ENCODE peak calls at places on chromosomes 3 and 15, in six cellular contexts. W is endothelial cell of umbilical vein, J is spleen, E is transverse colon, P is A549, R is sigmoid colon. X is an unnamed sample. For H3K4me1, the result is how much of the 10 kb centered on the place peaks cover.

GRCh38 chr15:69725210-69725609 is 272.6 kb downstream of the RPLP1 start:
- DNase-seq in E (no peak), P (no peak), R (no peak), W (no peak), J (no peak), X (no peak)

GRCh38 chr15:62658498-62658897 is 384.0 kb upstream of the TPM1 start:
- DNase-seq in R (no peak), J (no peak), E (no peak), P (no peak), W (no peak), X (no peak)

GRCh38 chr3:61908344-61908743 is 347.0 kb downstream of the PTPRG start:
- DNase-seq in P (no peak), E (no peak), R (no peak), W (no peak), J (no peak), X (no peak)

GRCh38 chr3:48930590-48930989 is 11.9 kb downstream of the ARIH2 start:
- DNase-seq in W (no peak), E (no peak), J (no peak), P (no peak), R (no peak), X (no peak)

GRCh38 chr3:189513281-189514151 is 117.7 kb upstream of the TP63 start:
- DNase-seq in J (no peak), P (no peak), E (peak), R (no peak), W (no peak), X (peak)

GRCh38 chr3:111652492-111653180 is 57.5 kb upstream of the ZBED2 start:
- DNase-seq in E (no peak), W (no peak), P (no peak), R (no peak), J (no peak), X (no peak)

GRCh38 chr15:49877117-49877860 is 241.7 kb downstream of the ATP8B4 start:
- DNase-seq in E (no peak), R (no peak), J (no peak), W (no peak), P (no peak), X (no peak)

GRCh38 chr15:70508561-70509281 is 254.6 kb downstream of the UACA start:
- DNase-seq in R (no peak), P (peak), W (peak), J (peak), E (no peak), X (no peak)

GRCh38 chr3:164360738-164361376 is 717.4 kb downstream of the SI start:
- DNase-seq in P (no peak), R (no peak), E (no peak), W (no peak), J (no peak), X (no peak)

GRCh38 chr15:44427756-44428724 is 611 bp downstream of the CTDSPL2 start:
- DNase-seq in P (peak), W (peak), J (no peak), E (peak), R (no peak), X (no peak)

GRCh38 chr3:33658971-33659848 is 58.8 kb downstream of the CLASP2 start:
- DNase-seq in J (peak), P (peak), E (peak), W (peak), R (peak), X (peak)

GRCh38 chr3:117788086-117788485 is 1078.5 kb downstream of the TUSC7 start:
- DNase-seq in J (no peak), W (no peak), E (no peak), R (no peak), P (no peak), X (peak)

GRCh38 chr3:183291511-183292031 is 38.5 kb downstream of the B3GNT5 start:
- DNase-seq in P (no peak), W (peak), E (no peak), J (no peak), R (no peak), X (no peak)
- H3K4me1 ChIP-seq in P (under half), W (under half), E (under half), J (under half), R (under half), X (under half)

DNA sequence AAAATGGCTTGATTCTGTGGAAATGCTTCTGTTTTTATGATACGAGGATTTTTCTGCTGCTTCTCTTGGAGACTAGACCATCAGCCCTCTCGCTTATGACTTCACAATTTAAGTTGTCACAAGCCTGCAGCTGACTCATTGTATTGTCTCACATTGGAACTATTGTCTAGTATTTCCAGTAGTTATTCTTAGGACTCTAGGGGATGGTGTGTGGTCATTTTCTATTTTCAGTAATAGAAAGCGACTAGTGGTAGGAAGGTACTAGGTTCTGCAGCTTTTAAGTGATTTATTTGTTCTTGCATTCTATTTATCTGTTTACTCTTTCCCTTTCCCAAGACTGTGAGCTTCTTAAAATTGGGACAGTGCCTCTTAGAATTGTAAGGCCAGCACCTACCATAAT is 66.3 kb upstream of the CRTC3 start:
- DNase-seq in E (no peak), W (peak), R (no peak), P (no peak), J (no peak), X (no peak)
- H3K4me3 ChIP-seq in E (no peak), W (no peak), R (no peak), P (no peak), J (no peak), X (no peak)

GRCh38 chr15:42182976-42183375 is 25.1 kb downstream of the VPS39 start:
- DNase-seq in P (no peak), W (no peak), E (no peak), R (no peak), J (no peak), X (no peak)
- TF ChIP-seq POLR2A in P (no peak), W (no peak), E (no peak), R (no peak), J (no peak), X (no peak)

DNA sequence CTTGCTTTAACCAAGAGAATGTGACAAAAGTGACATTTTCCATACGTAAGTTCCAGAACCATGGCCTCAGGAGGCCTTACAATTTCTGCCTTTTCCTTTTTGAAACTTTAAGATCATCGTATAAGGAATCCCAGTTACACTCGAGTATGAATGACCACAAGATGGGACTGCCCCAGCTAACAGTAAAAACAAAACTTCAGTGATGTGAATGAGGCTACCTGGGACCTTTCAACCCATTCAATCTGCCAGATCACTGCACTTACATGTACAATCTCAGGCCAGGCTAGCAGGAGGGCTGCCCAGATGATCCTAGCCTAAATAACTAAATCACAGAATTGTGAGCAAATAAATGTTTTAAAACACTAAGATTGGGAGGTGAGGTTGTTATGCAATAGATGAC is 328.8 kb downstream of the CNTN6 start:
- DNase-seq in W (no peak), J (no peak), E (no peak), R (no peak), P (no peak), X (no peak)
- H3K4me1 ChIP-seq in W (under half), J (under half), E (under half), R (under half), P (under half), X (under half)

GRCh38 chr3:66998075-66998898 is at the start of gene KBTBD8:
- DNase-seq in W (peak), J (peak), P (peak), R (peak), E (peak), X (peak)

GRCh38 chr3:66997560-66998074 is 490 bp upstream of the KBTBD8 start:
- DNase-seq in R (no peak), P (no peak), J (peak), E (no peak), W (no peak), X (peak)

GRCh38 chr3:66998899-66999235 is 760 bp downstream of the KBTBD8 start:
- DNase-seq in R (no peak), J (no peak), W (peak), P (no peak), E (no peak), X (no peak)

GRCh38 chr3:67001086-67001861 is 3.2 kb downstream of the KBTBD8 start:
- DNase-seq in R (no peak), E (no peak), J (no peak), W (no peak), P (no peak), X (no peak)

GRCh38 chr3:67000006-67000405 is 1.9 kb downstream of the KBTBD8 start:
- DNase-seq in R (no peak), J (no peak), E (no peak), W (no peak), P (no peak), X (no peak)
- H3K4me3 ChIP-seq in R (no peak), J (no peak), E (no peak), W (no peak), P (no peak), X (no peak)

DNA sequence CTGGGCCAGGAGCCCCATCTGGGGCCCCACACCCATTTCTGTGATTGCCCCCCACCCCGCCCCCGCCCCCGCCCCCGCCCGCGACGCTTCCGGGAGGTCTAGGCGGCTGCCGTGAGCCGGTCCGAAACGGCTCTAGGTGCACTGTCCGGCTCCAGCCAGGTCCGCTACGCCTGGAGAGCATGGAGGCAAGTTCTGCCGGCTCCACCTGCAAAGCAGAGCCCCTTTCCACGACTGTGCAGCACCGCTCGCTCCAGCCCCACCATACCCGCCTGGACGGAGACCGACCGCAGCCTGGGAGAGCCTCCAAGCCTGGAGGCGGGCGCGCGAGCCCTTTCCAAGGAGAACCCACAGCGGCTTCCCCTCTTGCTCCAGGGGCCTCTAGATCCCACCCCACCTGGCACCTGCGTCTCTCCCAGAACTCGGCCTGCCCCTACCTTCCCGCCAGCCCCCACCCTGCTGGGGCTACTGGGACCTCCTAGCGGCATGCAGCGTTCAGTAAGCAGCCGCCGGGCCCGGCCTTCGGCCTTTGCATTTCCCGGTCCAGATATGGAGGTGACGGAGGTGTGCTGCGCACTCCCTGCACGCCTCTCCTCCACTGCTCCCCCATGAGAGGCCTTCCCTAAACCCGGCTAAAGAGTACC is 66.2 kb downstream of the KLF13 start:
- DNase-seq in R (peak), E (peak), J (peak), W (no peak), P (no peak), X (peak)
- TF ChIP-seq POLR2A in R (no peak), E (no peak), J (no peak), W (no peak), P (no peak), X (no peak)

GRCh38 chr15:84656972-84657371 is 1.0 kb downstream of the NMB start:
- DNase-seq in W (no peak), R (no peak), P (no peak), J (no peak), E (no peak), X (no peak)
- H3K4me1 ChIP-seq in W (under half), R (under half), P (under half), J (half or more), E (under half), X (under half)

GRCh38 chr15:79169531-79170123 is 79.0 kb upstream of the RASGRF1 start:
- DNase-seq in J (no peak), W (no peak), P (no peak), R (no peak), E (no peak), X (no peak)

GRCh38 chr15:79168922-79169322 is 78.3 kb upstream of the RASGRF1 start:
- DNase-seq in J (no peak), W (peak), R (no peak), E (no peak), P (no peak), X (peak)

GRCh38 chr15:79171320-79172031 is 80.9 kb upstream of the RASGRF1 start:
- DNase-seq in W (no peak), R (no peak), J (no peak), P (no peak), E (no peak), X (no peak)

GRCh38 chr15:79172032-79172481 is 81.5 kb upstream of the RASGRF1 start:
- DNase-seq in R (no peak), E (no peak), J (no peak), P (no peak), W (no peak), X (peak)

DNA sequence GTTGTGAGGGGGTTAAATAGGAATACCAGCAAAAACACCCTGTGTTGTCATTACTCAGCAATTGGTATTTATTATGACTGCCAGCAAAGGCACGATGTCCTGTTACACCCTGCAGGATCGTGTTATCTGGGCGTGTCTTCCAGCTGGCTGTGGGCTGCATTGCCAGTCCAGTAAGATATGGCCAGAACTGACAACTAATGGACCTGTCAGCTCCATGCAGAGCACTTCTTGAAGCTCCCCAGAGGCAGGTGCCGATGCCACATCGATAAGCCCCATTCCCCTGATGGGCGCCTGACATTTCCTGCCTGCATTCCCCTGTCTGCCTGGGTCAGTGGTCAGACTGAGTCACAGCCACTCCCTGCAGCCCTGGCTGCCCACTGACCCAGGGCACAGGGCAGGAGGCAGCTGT is 79.7 kb upstream of the RASGRF1 start:
- DNase-seq in W (no peak), E (no peak), P (peak), R (no peak), J (no peak), X (peak)
- H3K4me3 ChIP-seq in W (no peak), E (no peak), P (no peak), R (no peak), J (no peak), X (no peak)